ENCODE peak calls at places on chromosomes 4 and X, in four cellular contexts. V, W, K and U are unnamed samples.
A peak's percentile ranks its signal among the peaks of the same experiment; 100 is the strongest.

GRCh38 chr4:108877821-108878220 is 115.0 kb upstream of the ETNPPL start:
- DNase-seq in V (no peak), W (no peak), K (peak; percentile 30), U (no peak)

GRCh38 chrX:66054978-66055377 is 15.1 kb upstream of the VSIG4 start:
- DNase-seq in V (no peak), W (no peak), K (no peak), U (no peak)

GRCh38 chrX:41982966-41983365 is 59.6 kb upstream of the CASK start:
- DNase-seq in V (no peak), W (no peak), K (no peak), U (no peak)

GRCh38 chrX:72309297-72310071 is 3.8 kb upstream of the CITED1 start:
- DNase-seq in V (no peak), W (no peak), K (no peak), U (no peak)

GRCh38 chr4:110032603-110033002 is 119.9 kb downstream of the EGF start:
- DNase-seq in V (no peak), W (no peak), K (no peak), U (peak; percentile 28)

GRCh38 chr4:154465085-154465484 is 26.5 kb downstream of the DCHS2 start:
- DNase-seq in V (peak; percentile 49), W (no peak), K (peak; percentile 5), U (no peak)

GRCh38 chr4:38177792-38178665 is 217.8 kb downstream of the PTTG2 start:
- DNase-seq in V (peak; percentile 66), W (peak; percentile 58), K (no peak), U (peak; percentile 40)

GRCh38 chr4:76016383-76016782 is 6.9 kb downstream of the CXCL10 start:
- DNase-seq in V (no peak), W (no peak), K (no peak), U (no peak)

GRCh38 chrX:153771686-153772607 is 7.9 kb downstream of the PLXNB3 start:
- DNase-seq in V (no peak), W (no peak), K (no peak), U (no peak)

GRCh38 chr4:107913283-107913899 is 18.0 kb upstream of the CYP2U1 start:
- DNase-seq in V (peak; percentile 81), W (no peak), K (peak; percentile 32), U (peak; percentile 47)

GRCh38 chr4:20984011-20984836 is 284.0 kb downstream of the PACRGL start:
- DNase-seq in V (no peak), W (no peak), K (no peak), U (no peak)

GRCh38 chrX:68462653-68463052 is 29.4 kb upstream of the OPHN1 start:
- DNase-seq in V (peak; percentile 52), W (peak; percentile 18), K (peak; percentile 11), U (peak; percentile 21)

GRCh38 chrX:131671714-131672113 is 127.8 kb downstream of the OR13H1 start:
- DNase-seq in V (no peak), W (no peak), K (no peak), U (peak; percentile 49)

GRCh38 chrX:153055827-153056748 is at the start of gene PNMA3:
- DNase-seq in V (peak; percentile 24), W (no peak), K (no peak), U (peak; percentile 40)

GRCh38 chr4:152307669-152308068 is 228.2 kb downstream of the FBXW7 start:
- DNase-seq in V (no peak), W (no peak), K (no peak), U (no peak)
- H3K4me3 ChIP-seq in V (no peak overlapping the region), W (no peak overlapping the region), K (no peak overlapping the region), U (no peak overlapping the region)

DNA sequence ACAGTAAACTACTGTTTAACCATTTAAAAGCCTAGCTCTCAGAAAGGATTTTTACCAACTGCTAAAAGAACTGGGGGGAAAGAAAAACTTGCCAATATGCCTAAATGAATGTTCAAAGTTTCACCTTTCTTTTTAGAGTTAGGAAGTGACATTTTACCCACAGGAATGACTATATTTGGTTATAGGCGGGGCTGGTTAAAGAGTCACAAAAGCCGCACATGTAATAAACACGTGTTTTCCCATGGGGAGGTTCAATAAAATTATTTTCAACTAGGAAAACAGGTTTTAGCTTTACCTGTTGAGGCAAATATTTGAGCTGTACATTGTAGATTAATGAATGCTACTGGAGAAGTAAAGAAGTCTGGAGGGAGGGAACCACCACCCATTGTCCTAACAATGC is 41.6 kb upstream of the UGDH start:
- DNase-seq in V (no peak), W (no peak), K (no peak), U (no peak)
- H3K4me3 ChIP-seq in V (no peak overlapping the region), W (no peak overlapping the region), K (no peak overlapping the region), U (no peak overlapping the region)

GRCh38 chr4:2363056-2363719 is 55.3 kb downstream of the ZFYVE28 start:
- DNase-seq in V (peak; percentile 65), W (no peak), K (no peak), U (peak; percentile 96)

GRCh38 chr4:2365054-2365912 is 53.2 kb downstream of the ZFYVE28 start:
- DNase-seq in V (no peak), W (no peak), K (no peak), U (peak; percentile 45)

GRCh38 chr4:2365913-2366210 is 52.6 kb downstream of the ZFYVE28 start:
- DNase-seq in V (no peak), W (no peak), K (no peak), U (no peak)

GRCh38 chr4:2363951-2364653 is 54.3 kb downstream of the ZFYVE28 start:
- DNase-seq in V (peak; percentile 9), W (no peak), K (no peak), U (no peak)

DNA sequence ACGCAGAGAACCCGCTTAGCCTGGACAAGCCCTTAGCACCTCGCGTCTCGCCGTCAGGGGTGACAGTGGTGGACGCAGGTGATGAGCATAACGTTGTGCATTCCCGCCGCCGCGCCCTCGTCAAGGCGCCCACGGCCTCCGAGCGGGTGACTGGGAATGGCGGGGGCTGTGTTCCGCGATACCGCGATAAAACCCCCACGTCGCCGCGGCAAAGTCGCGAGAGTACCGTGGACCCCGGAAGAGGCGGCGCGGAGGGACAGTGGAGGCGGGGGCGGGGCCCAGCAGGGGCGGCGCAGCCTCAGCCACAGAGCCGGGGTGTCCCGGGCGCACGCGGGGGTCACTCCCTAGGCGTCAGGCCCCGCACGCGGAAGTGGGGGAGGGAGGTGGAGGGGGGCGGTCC is 53.8 kb downstream of the ZFYVE28 start:
- DNase-seq in V (peak; percentile 92), W (peak; percentile 43), K (peak; percentile 44), U (peak; percentile 49)
- H3K4me3 ChIP-seq in V (peak overlapping the region; percentile 79), W (peak overlapping the region; percentile 37), K (peak overlapping the region; percentile 54), U (peak overlapping the region; percentile 60)

DNA sequence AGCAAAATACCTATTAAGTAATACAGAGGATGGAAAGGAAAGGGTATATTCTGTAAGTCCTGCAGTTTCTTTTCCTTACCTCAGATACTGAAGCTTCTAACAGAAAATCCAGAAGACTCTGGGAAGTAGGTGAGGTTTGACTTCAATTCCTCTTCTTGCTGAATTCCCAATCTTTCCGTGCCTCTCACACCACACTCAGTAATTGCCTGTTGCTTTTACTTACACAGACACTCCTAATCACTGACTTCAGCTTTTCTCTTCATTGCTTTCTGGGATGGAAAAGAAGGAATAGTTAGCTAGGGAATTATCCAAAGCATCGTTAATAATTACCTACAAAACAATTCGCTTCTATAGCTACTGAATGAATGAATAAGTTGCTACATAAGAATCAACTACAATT is 163.6 kb downstream of the FBXO8 start:
- DNase-seq in V (peak; percentile 36), W (no peak), K (peak; percentile 0), U (no peak)
- H3K4me3 ChIP-seq in V (peak overlapping the region; percentile 78), W (peak overlapping the region; percentile 16), K (peak overlapping the region; percentile 65), U (peak overlapping the region; percentile 5)

GRCh38 chr4:41362647-41363383 is 106.1 kb downstream of the UCHL1 start:
- DNase-seq in V (peak; percentile 24), W (no peak), K (no peak), U (no peak)

GRCh38 chr4:41360214-41360910 is 103.6 kb downstream of the UCHL1 start:
- DNase-seq in V (peak; percentile 72), W (peak; percentile 86), K (peak; percentile 31), U (peak; percentile 45)

GRCh38 chr4:41360911-41361830 is 104.4 kb downstream of the UCHL1 start:
- DNase-seq in V (peak; percentile 66), W (peak; percentile 49), K (no peak), U (peak; percentile 32)

GRCh38 chr4:41363384-41363981 is 106.8 kb downstream of the UCHL1 start:
- DNase-seq in V (peak; percentile 80), W (peak; percentile 57), K (peak; percentile 75), U (peak; percentile 16)

GRCh38 chr4:41361831-41362646 is 105.3 kb downstream of the UCHL1 start:
- DNase-seq in V (peak; percentile 36), W (no peak), K (no peak), U (no peak)
- H3K4me3 ChIP-seq in V (peak overlapping the region; percentile 81), W (peak overlapping the region; percentile 90), K (peak overlapping the region; percentile 56), U (peak overlapping the region; percentile 76)

GRCh38 chr4:143513314-143514211 is at the start of gene SMARCA5:
- DNase-seq in V (peak; percentile 99), W (peak; percentile 97), K (peak; percentile 93), U (peak; percentile 98)

GRCh38 chr4:143517764-143518163 is 4.3 kb downstream of the SMARCA5 start:
- DNase-seq in V (no peak), W (no peak), K (no peak), U (no peak)

GRCh38 chr4:143514432-143514831 is 930 bp downstream of the SMARCA5 start:
- DNase-seq in V (peak; percentile 77), W (peak; percentile 49), K (peak; percentile 54), U (peak; percentile 72)

GRCh38 chr4:143512978-143513313 is 556 bp upstream of the SMARCA5 start:
- DNase-seq in V (no peak), W (no peak), K (peak; percentile 83), U (no peak)

DNA sequence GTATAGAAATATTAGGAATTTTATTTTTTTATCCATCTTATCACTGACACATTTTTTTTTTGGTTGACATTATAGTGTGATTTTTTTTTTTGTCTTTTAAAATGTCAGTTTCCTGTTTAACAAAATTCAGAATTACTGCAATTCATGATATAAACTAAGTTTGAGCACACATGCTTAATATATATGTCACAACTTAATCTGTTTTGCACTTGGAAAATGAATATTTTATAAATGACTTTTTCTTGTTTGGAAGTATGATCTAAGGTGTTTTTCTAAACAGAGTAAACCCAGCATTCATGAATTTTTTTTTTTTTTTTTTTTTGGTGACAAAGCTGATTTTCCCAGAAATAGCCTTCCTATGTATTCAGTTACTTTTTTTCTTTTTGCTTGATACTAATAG is 2.4 kb downstream of the SMARCA5 start:
- DNase-seq in V (no peak), W (no peak), K (no peak), U (no peak)
- H3K4me3 ChIP-seq in V (peak overlapping the region; percentile 97), W (no peak overlapping the region), K (peak overlapping the region; percentile 99), U (peak overlapping the region; percentile 95)

DNA sequence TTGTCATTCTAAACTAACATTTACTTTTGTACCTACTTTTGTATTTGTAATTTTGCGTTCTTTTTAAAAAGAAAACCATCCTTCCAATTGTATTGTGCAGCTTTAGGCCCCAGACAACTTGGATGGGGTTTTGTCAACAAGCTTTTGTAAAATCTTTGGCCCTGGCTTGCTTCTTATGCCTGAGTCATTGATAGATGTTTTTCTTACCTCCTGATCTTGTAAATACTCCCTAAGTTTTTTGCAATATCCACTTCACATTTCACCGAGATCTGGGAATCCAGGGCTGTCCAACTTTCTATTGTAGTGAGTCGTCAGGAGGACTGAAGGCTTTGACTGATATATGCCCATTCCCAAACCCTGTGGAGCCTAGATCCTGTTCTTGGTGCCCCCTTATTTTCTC is 126.9 kb upstream of the GUCY1A1 start:
- DNase-seq in V (no peak), W (no peak), K (no peak), U (no peak)
- H3K4me3 ChIP-seq in V (no peak overlapping the region), W (no peak overlapping the region), K (no peak overlapping the region), U (no peak overlapping the region)